ENCODE peak calls at places on chromosomes 7 and 10, in nine cellular contexts. J is tibial nerve; V is T-helper 9 cell; Z is HCT116; U is activated CD4-positive, alpha-beta T cell treated with anti-CD3 and anti-CD28 coated beads, Interleukin-2, amount 50 U/mL, for 48 hours; W is adrenal gland; H is AG20443; N is Caki2; E is CD8-positive, alpha-beta memory T cell. Y is an unnamed sample.

GRCh38 chr7:138875794-138876193 is 77.8 kb upstream of the ATP6V0A4 start:
- DNase-seq in W (no peak), H (peak; percentile 49), V (peak; percentile 31), U (peak; percentile 46), N (peak; percentile 87), E (peak; percentile 81), Z (no peak), J (no peak), Y (peak; percentile 41)

GRCh38 chr7:101362334-101363195 is at the start of gene COL26A1:
- DNase-seq in N (peak; percentile 8), J (no peak), E (no peak), Z (no peak), W (peak; percentile 64), U (peak; percentile 16), H (peak; percentile 71), V (no peak), Y (no peak)

GRCh38 chr7:17706734-17707133 is 233.6 kb downstream of the SNX13 start:
- DNase-seq in W (peak; percentile 60), E (no peak), J (peak; percentile 49), V (peak; percentile 3), N (peak; percentile 49), U (peak; percentile 9), H (peak; percentile 74), Z (peak; percentile 65), Y (peak; percentile 6)

GRCh38 chr10:124308351-124308645 is 110.4 kb downstream of the OAT start:
- DNase-seq in V (no peak), Z (no peak), W (no peak), J (no peak), N (no peak), U (no peak), H (no peak), E (no peak), Y (no peak)

GRCh38 chr10:22464966-22465627 is 119.8 kb downstream of the SPAG6 start:
- DNase-seq in V (no peak), H (no peak), W (no peak), J (no peak), N (no peak), U (no peak), Z (no peak), E (no peak), Y (no peak)

GRCh38 chr10:37952051-37952815 is 24.2 kb downstream of the ZNF25 start:
- DNase-seq in E (no peak), J (no peak), W (no peak), N (peak; percentile 66), U (no peak), H (no peak), Z (no peak), V (no peak), Y (no peak)

GRCh38 chr10:91887075-91887899 is 22.0 kb downstream of the FGFBP3 start:
- DNase-seq in Z (no peak), J (peak; percentile 41), U (peak; percentile 19), N (no peak), H (peak; percentile 57), V (no peak), E (peak; percentile 8), W (no peak), Y (peak; percentile 7)

GRCh38 chr7:82926477-82926876 is 236.2 kb downstream of the PCLO start:
- DNase-seq in W (no peak), Z (no peak), N (peak; percentile 68), U (no peak), H (no peak), V (no peak), E (no peak), J (no peak), Y (no peak)

GRCh38 chr10:23496727-23497126 is 57.9 kb downstream of the OTUD1 start:
- DNase-seq in Z (no peak), N (no peak), U (no peak), V (no peak), W (no peak), H (no peak), J (no peak), E (no peak), Y (no peak)

GRCh38 chr10:48363617-48364355 is 57.3 kb downstream of the MAPK8 start:
- DNase-seq in U (peak; percentile 9), Z (peak; percentile 43), J (peak; percentile 20), E (peak; percentile 15), H (peak; percentile 54), V (no peak), W (peak; percentile 54), N (peak; percentile 61), Y (peak; percentile 4)

GRCh38 chr7:74525881-74526280 is 72.2 kb downstream of the GTF2IRD1 start:
- DNase-seq in U (no peak), Z (no peak), N (no peak), V (no peak), J (no peak), W (no peak), E (no peak), H (no peak), Y (no peak)

GRCh38 chr10:112491144-112491543 is 44.1 kb downstream of the VTI1A start:
- DNase-seq in U (no peak), N (no peak), E (no peak), V (no peak), J (no peak), Z (peak; percentile 60), W (no peak), H (no peak), Y (no peak)

GRCh38 chr7:147937428-147937827 is 653.1 kb upstream of the C7orf33 start:
- DNase-seq in J (no peak), H (peak; percentile 15), U (no peak), N (no peak), Z (no peak), E (no peak), W (no peak), V (no peak), Y (no peak)

GRCh38 chr7:93316730-93317129 is 84.6 kb downstream of the VPS50 start:
- DNase-seq in U (no peak), E (no peak), J (no peak), W (no peak), Z (no peak), V (no peak), H (no peak), N (no peak), Y (no peak)

GRCh38 chr10:60798031-60798430 is 19.8 kb downstream of the CDK1 start:
- DNase-seq in H (no peak), V (no peak), W (no peak), Z (no peak), E (no peak), J (no peak), N (no peak), U (no peak), Y (no peak)

GRCh38 chr10:75358835-75359421 is 42.6 kb downstream of the ZNF503 start:
- DNase-seq in E (no peak), V (no peak), U (no peak), H (peak; percentile 90), W (no peak), Z (no peak), J (no peak), N (peak; percentile 66), Y (no peak)

GRCh38 chr7:110322796-110323195 is 768.1 kb upstream of the LRRN3 start:
- DNase-seq in J (no peak), W (no peak), U (no peak), N (no peak), E (no peak), V (no peak), Z (no peak), H (no peak), Y (no peak)

GRCh38 chr7:98329100-98329871 is 47.8 kb downstream of the BRI3 start:
- DNase-seq in E (no peak), J (no peak), U (no peak), Z (no peak), N (no peak), V (no peak), H (no peak), W (no peak), Y (no peak)

GRCh38 chr7:34080513-34080912 is 175.2 kb downstream of the BMPER start:
- DNase-seq in H (peak; percentile 45), J (no peak), W (no peak), Z (no peak), N (no peak), E (no peak), V (no peak), U (no peak), Y (no peak)